ENCODE peak calls at places on chromosomes 1 and 21, in six cellular contexts. Q is K562, E is SK-N-SH, B is GM12878, V is GM12891, X is HepG2. I is an unnamed sample.

GRCh38 chr21:36027352-36027751 is 33.0 kb downstream of the SETD4 start:
- DNase-seq in Q (peak), E (no peak), B (no peak), V (no peak), X (no peak), I (no peak)

GRCh38 chr21:45972353-45972715 is 9.2 kb upstream of the COL6A1 start:
- DNase-seq in Q (no peak), E (peak), B (no peak), V (no peak), X (no peak), I (peak)

GRCh38 chr1:27940297-27940696 is 5.5 kb downstream of the SMPDL3B start:
- DNase-seq in Q (peak), E (peak), B (no peak), V (no peak), X (peak), I (peak)

GRCh38 chr21:22083899-22084298 is 1085.7 kb downstream of the NCAM2 start:
- DNase-seq in Q (no peak), E (no peak), B (no peak), V (no peak), X (no peak), I (no peak)

GRCh38 chr1:16145988-16146887 is 9.6 kb downstream of the EPHA2 start:
- DNase-seq in Q (peak), E (peak), B (no peak), V (peak), X (peak), I (no peak)

GRCh38 chr21:46114963-46115362 is 17.1 kb downstream of the COL6A2 start:
- DNase-seq in Q (no peak), E (peak), B (no peak), V (no peak), X (no peak), I (no peak)

GRCh38 chr1:153742411-153743142 is 14.7 kb downstream of the INTS3 start:
- DNase-seq in Q (no peak), E (no peak), B (peak), V (no peak), X (peak), I (no peak)

GRCh38 chr1:62198069-62198780 is 3.6 kb downstream of the L1TD1 start:
- DNase-seq in Q (no peak), E (no peak), B (no peak), V (no peak), X (no peak), I (no peak)

GRCh38 chr1:110159160-110159559 is 8.9 kb downstream of the SLC6A17 start:
- DNase-seq in Q (no peak), E (no peak), B (no peak), V (no peak), X (no peak), I (no peak)

GRCh38 chr1:223378754-223379153 is 14.5 kb upstream of the CCDC185 start:
- DNase-seq in Q (no peak), E (no peak), B (no peak), V (no peak), X (no peak), I (no peak)
- TF ChIP-seq TAF1 in Q (no peak), E (no peak), B (no peak), V (no peak), X (no peak), I (no peak)

GRCh38 chr21:32009263-32009662 is 136.4 kb downstream of the HUNK start:
- DNase-seq in Q (no peak), E (no peak), B (no peak), V (no peak), X (no peak), I (no peak)

GRCh38 chr21:32008714-32009113 is 135.9 kb downstream of the HUNK start:
- DNase-seq in Q (no peak), E (no peak), B (no peak), V (no peak), X (no peak), I (no peak)

GRCh38 chr21:32004281-32004680 is 131.5 kb downstream of the HUNK start:
- DNase-seq in Q (no peak), E (no peak), B (no peak), V (no peak), X (no peak), I (no peak)

GRCh38 chr21:32007461-32007860 is 134.6 kb downstream of the HUNK start:
- DNase-seq in Q (no peak), E (no peak), B (no peak), V (no peak), X (no peak), I (no peak)
- TF ChIP-seq TAF1 in Q (no peak), E (no peak), B (no peak), V (no peak), X (no peak), I (no peak)

GRCh38 chr21:38503588-38503987 is 5.3 kb upstream of the ERG start:
- DNase-seq in Q (no peak), E (peak), B (no peak), V (no peak), X (no peak), I (no peak)
- TF ChIP-seq TAF1 in Q (no peak), E (no peak), B (no peak), V (no peak), X (no peak), I (no peak)

GRCh38 chr1:19203440-19203839 is 6.6 kb downstream of the UBR4 start:
- DNase-seq in Q (no peak), E (no peak), B (no peak), V (no peak), X (no peak), I (no peak)
- TF ChIP-seq TAF1 in Q (no peak), E (no peak), B (no peak), V (no peak), X (no peak), I (no peak)

I was measured in GM12892.